ENCODE peak calls at places on chromosomes 7 and 10, in four cellular contexts. M is right lobe of liver; H is RWPE2; U is naive thymus-derived CD4-positive, alpha-beta T cell. P is an unnamed sample.
A peak's percentile ranks its signal among the peaks of the same experiment; 100 is the strongest.

GRCh38 chr7:25786958-25787730 is 364.9 kb upstream of the NFE2L3 start:
- DNase-seq in U (no peak), H (no peak), M (no peak), P (no peak)

GRCh38 chr10:100825325-100825875 is 80.0 kb downstream of the PAX2 start:
- DNase-seq in H (no peak), U (no peak), M (no peak), P (peak; percentile 9)

GRCh38 chr10:69303632-69304035 is 25.3 kb downstream of the HK1 start:
- DNase-seq in U (no peak), M (no peak), H (no peak), P (no peak)

GRCh38 chr7:24939406-24939805 is 40.6 kb downstream of the OSBPL3 start:
- DNase-seq in M (no peak), H (no peak), U (no peak), P (no peak)

GRCh38 chr10:57188846-57189245 is 827.8 kb upstream of the ZWINT start:
- DNase-seq in M (no peak), U (no peak), H (no peak), P (no peak)

GRCh38 chr7:50356212-50356944 is 51.9 kb downstream of the IKZF1 start:
- DNase-seq in M (no peak), U (no peak), H (no peak), P (peak; percentile 82)

GRCh38 chr7:37234928-37235327 is 213.7 kb downstream of the ELMO1 start:
- DNase-seq in U (peak; percentile 30), H (no peak), M (no peak), P (no peak)

GRCh38 chr10:12708921-12709320 is 292.6 kb downstream of the CCDC3 start:
- DNase-seq in U (no peak), H (no peak), M (no peak), P (no peak)

GRCh38 chr7:51316666-51317581 is at the start of gene COBL:
- DNase-seq in M (peak; percentile 85), H (no peak), U (no peak), P (peak; percentile 66)

GRCh38 chr10:86922553-86922961 is 34.9 kb downstream of the MMRN2 start:
- DNase-seq in U (no peak), H (no peak), M (no peak), P (no peak)

GRCh38 chr10:17033529-17034250 is 95.9 kb downstream of the CUBN start:
- DNase-seq in U (no peak), M (no peak), H (no peak), P (no peak)

GRCh38 chr7:108278776-108279175 is 148.6 kb upstream of the LAMB4 start:
- DNase-seq in U (no peak), H (no peak), M (no peak), P (no peak)

GRCh38 chr7:108282427-108282996 is 152.4 kb upstream of the LAMB4 start:
- DNase-seq in M (no peak), H (no peak), U (no peak), P (no peak)

GRCh38 chr7:108283252-108283651 is 153.1 kb upstream of the LAMB4 start:
- DNase-seq in U (no peak), H (no peak), M (no peak), P (no peak)

GRCh38 chr7:108278281-108278680 is 148.1 kb upstream of the LAMB4 start:
- DNase-seq in H (no peak), M (no peak), U (no peak), P (no peak)

GRCh38 chr7:108280136-108280535 is 150.0 kb upstream of the LAMB4 start:
- DNase-seq in H (no peak), U (no peak), M (no peak), P (no peak)
- H3K4me1 ChIP-seq in H (no peaks in the 10 kb centered on the region), U (no peaks in the 10 kb centered on the region), M (no peaks in the 10 kb centered on the region), P (no peaks in the 10 kb centered on the region)

DNA sequence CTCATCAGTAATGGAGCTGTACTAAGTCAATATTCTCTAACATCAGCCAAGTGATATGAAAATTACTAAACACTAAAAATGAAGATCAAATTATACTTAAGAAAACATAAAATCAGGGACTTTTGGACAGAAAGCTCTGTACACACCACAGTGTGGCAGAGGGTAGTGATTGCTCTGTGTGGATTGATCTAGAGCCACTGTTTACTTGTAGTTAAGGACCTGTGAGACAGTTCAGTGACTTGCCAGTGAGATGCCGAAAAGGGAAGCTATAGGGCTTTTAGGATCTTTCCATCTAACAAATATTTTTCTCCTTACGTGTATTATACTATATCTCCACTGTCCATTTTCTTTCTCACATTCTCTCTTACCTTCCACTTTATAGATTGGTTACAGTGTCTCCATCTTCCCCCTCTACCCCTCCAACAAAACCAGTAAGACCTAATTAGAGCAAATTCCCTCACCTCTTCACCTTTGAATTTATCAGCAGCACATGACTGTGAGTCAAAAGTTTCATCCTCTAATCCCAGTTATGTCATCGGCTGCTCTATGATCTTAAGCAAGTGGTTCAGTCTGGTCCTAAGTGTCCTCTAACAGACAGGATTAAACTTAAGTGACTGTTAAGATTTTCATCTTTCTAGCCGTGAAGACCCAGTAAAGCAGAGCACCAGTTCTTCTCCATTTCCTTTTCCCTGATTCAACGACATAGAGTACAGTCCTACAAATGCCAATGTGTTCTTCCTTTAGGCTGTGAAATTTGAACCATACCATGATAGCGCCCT is 6.9 kb downstream of the PIK3CG start:
- DNase-seq in U (no peak), H (no peak), M (no peak), P (no peak)
- H3K27ac ChIP-seq in U (no peak overlapping the region), H (no peak overlapping the region), M (no peak overlapping the region), P (no peak overlapping the region)

DNA sequence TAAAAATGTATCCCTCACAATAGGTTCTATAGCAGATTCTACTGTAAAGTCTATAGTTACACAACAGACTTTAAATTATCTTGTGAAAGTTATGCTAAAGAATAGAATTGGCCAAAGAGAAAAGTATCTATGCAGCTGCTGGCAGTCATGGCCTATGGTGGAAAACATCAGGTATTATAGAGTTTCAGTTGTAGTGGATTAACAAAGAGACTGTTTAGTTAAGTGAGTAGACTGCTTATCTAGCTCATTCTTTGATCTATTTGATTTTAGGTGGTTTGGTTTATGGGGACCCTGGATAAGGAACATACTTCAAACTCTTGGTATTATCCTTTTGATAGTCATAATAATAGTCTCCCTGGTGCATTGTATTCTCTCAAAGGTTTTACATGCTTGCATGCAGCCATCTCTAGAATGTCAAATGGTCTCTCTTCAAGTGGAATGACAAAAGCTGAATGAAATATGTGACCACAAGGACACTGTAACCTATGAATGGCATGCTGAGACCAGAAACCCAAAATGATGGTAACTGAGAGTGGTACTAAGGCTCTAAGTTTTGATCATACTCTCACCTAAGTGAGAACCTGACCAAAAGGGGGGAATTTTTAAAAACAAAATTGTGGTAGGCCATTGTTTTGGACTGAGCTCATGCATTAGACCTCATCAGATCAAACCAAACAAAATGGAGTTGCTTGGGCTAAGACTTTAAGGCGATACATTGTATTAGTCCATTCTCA is 54.9 kb upstream of the NAMPT start:
- DNase-seq in U (no peak), M (no peak), H (no peak), P (no peak)
- H3K9me3 ChIP-seq in U (peaks cover 19% of the 10 kb centered on the region), M (peaks cover 11% of the 10 kb centered on the region), H (peaks cover 24% of the 10 kb centered on the region), P (peaks cover 32% of the 10 kb centered on the region)

GRCh38 chr10:62095341-62096071 is 173.1 kb downstream of the RTKN2 start:
- DNase-seq in M (no peak), H (no peak), U (no peak), P (no peak)
- H3K4me1 ChIP-seq in M (no peaks in the 10 kb centered on the region), H (peaks cover 42% of the 10 kb centered on the region), U (no peaks in the 10 kb centered on the region), P (peaks cover 34% of the 10 kb centered on the region)

GRCh38 chr7:8133188-8133848 is 128.6 kb downstream of the ICA1 start:
- DNase-seq in U (no peak), M (no peak), H (no peak), P (no peak)

GRCh38 chr7:8136331-8136730 is 125.6 kb downstream of the ICA1 start:
- DNase-seq in H (no peak), U (no peak), M (no peak), P (no peak)

GRCh38 chr7:8131694-8132605 is 130.0 kb downstream of the ICA1 start:
- DNase-seq in U (peak; percentile 75), H (no peak), M (no peak), P (no peak)

GRCh38 chr7:8135417-8135816 is 126.5 kb downstream of the ICA1 start:
- DNase-seq in M (no peak), U (no peak), H (no peak), P (no peak)

GRCh38 chr7:8133955-8134733 is 127.8 kb downstream of the ICA1 start:
- DNase-seq in U (peak; percentile 25), M (no peak), H (no peak), P (no peak)
- H3K27ac ChIP-seq in U (peak overlapping the region; percentile 47), M (no peak overlapping the region), H (no peak overlapping the region), P (no peak overlapping the region)

GRCh38 chr7:158227258-158227657 is 360.4 kb downstream of the PTPRN2 start:
- DNase-seq in U (no peak), M (no peak), H (no peak), P (no peak)
- H3K9me3 ChIP-seq in U (peaks cover 26% of the 10 kb centered on the region), M (no peaks in the 10 kb centered on the region), H (peaks cover 2% of the 10 kb centered on the region), P (peaks cover 4% of the 10 kb centered on the region)

GRCh38 chr10:62077330-62078015 is 176.0 kb downstream of the ARID5B start:
- DNase-seq in M (no peak), U (no peak), H (no peak), P (no peak)
- H3K4me1 ChIP-seq in M (no peaks in the 10 kb centered on the region), U (peaks cover 23% of the 10 kb centered on the region), H (peaks cover 38% of the 10 kb centered on the region), P (peaks cover 53% of the 10 kb centered on the region)

GRCh38 chr7:53121374-53121773 is 85.9 kb downstream of the POM121L12 start:
- DNase-seq in U (no peak), M (no peak), H (no peak), P (no peak)

GRCh38 chr7:53119514-53119933 is 84.1 kb downstream of the POM121L12 start:
- DNase-seq in H (no peak), U (no peak), M (no peak), P (no peak)
- H3K27ac ChIP-seq in H (no peak overlapping the region), U (no peak overlapping the region), M (no peak overlapping the region), P (no peak overlapping the region)

GRCh38 chr7:158989006-158989405 is 132.6 kb downstream of the DYNC2I1 start:
- DNase-seq in U (no peak), M (no peak), H (no peak), P (no peak)

GRCh38 chr7:158987691-158988090 is 131.3 kb downstream of the DYNC2I1 start:
- DNase-seq in U (no peak), M (no peak), H (no peak), P (no peak)

GRCh38 chr7:158988302-158988862 is 132.0 kb downstream of the DYNC2I1 start:
- DNase-seq in H (no peak), U (no peak), M (no peak), P (no peak)

GRCh38 chr7:158979635-158980351 is 123.4 kb downstream of the DYNC2I1 start:
- DNase-seq in M (no peak), U (no peak), H (no peak), P (no peak)

GRCh38 chr7:158985583-158985982 is 129.2 kb downstream of the DYNC2I1 start:
- DNase-seq in H (no peak), U (no peak), M (no peak), P (no peak)
- H3K9me3 ChIP-seq in H (peaks cover 3% of the 10 kb centered on the region), U (peaks cover 35% of the 10 kb centered on the region), M (peaks cover 8% of the 10 kb centered on the region), P (peaks cover 22% of the 10 kb centered on the region)

GRCh38 chr7:832292-832967 is at the start of gene SUN1:
- DNase-seq in U (peak; percentile 61), H (peak; percentile 94), M (no peak), P (no peak)
- H3K4me1 ChIP-seq in U (peaks cover 36% of the 10 kb centered on the region), H (peaks cover 59% of the 10 kb centered on the region), M (no peaks in the 10 kb centered on the region), P (peaks cover 59% of the 10 kb centered on the region)

P was measured in lower lobe of right lung.